ENCODE peak calls at places on chromosomes 7 and 10, in six cellular contexts. X is HCT116, E is H1, J is thyroid gland, H is tibial nerve, D is breast epithelium. L is an unnamed sample.

GRCh38 chr7:44595934-44596635 is 10.3 kb upstream of the OGDH start:
- DNase-seq in X (no peak), E (no peak), J (peak; percentile 90), H (no peak), D (no peak), L (no peak)

GRCh38 chr10:68594405-68594804 is 34.3 kb downstream of the TET1 start:
- DNase-seq in X (peak; percentile 50), E (no peak), J (peak; percentile 13), H (no peak), D (no peak), L (peak; percentile 54)

GRCh38 chr7:46243406-46243805 is 322.3 kb upstream of the IGFBP3 start:
- DNase-seq in X (no peak), E (no peak), J (no peak), H (no peak), D (no peak), L (no peak)

GRCh38 chr10:49158399-49158798 is 24.6 kb upstream of the FAM170B start:
- DNase-seq in X (no peak), E (no peak), J (no peak), H (no peak), D (no peak), L (no peak)

GRCh38 chr10:28678687-28679457 is 1.6 kb downstream of the BAMBI start:
- DNase-seq in X (no peak), E (no peak), J (no peak), H (no peak), D (no peak), L (peak; percentile 23)

GRCh38 chr10:79378647-79379511 is 31.6 kb downstream of the PPIF start:
- DNase-seq in X (no peak), E (no peak), J (no peak), H (no peak), D (peak; percentile 16), L (no peak)

GRCh38 chr7:74464931-74465906 is 11.5 kb downstream of the GTF2IRD1 start:
- DNase-seq in X (no peak), E (no peak), J (peak; percentile 92), H (no peak), D (peak; percentile 59), L (no peak)

GRCh38 chr7:27723086-27723485 is 16.9 kb upstream of the TAX1BP1 start:
- DNase-seq in X (no peak), E (no peak), J (no peak), H (no peak), D (peak; percentile 25), L (peak; percentile 30)

GRCh38 chr7:25619963-25620799 is 391.9 kb upstream of the NPVF start:
- DNase-seq in X (no peak), E (no peak), J (peak; percentile 4), H (peak; percentile 48), D (peak; percentile 21), L (peak; percentile 48)

GRCh38 chr10:96935148-96935547 is 103.0 kb downstream of the LCOR start:
- DNase-seq in X (no peak), E (no peak), J (no peak), H (no peak), D (no peak), L (no peak)

GRCh38 chr10:131743190-131744151 is 157.3 kb upstream of the PPP2R2D start:
- DNase-seq in X (no peak), E (no peak), J (no peak), H (no peak), D (no peak), L (no peak)

GRCh38 chr7:158722574-158723237 is 18.1 kb upstream of the NCAPG2 start:
- DNase-seq in X (no peak), E (no peak), J (no peak), H (no peak), D (no peak), L (no peak)

GRCh38 chr10:13842119-13842518 is 255.4 kb downstream of the PRPF18 start:
- DNase-seq in X (no peak), E (no peak), J (peak; percentile 22), H (no peak), D (no peak), L (no peak)

GRCh38 chr10:79604294-79604693 is 6.4 kb upstream of the SFTPA1 start:
- DNase-seq in X (no peak), E (no peak), J (no peak), H (no peak), D (no peak), L (no peak)

GRCh38 chr7:47435889-47436312 is 146.0 kb downstream of the TNS3 start:
- DNase-seq in X (peak; percentile 70), E (peak; percentile 23), J (peak; percentile 81), H (peak; percentile 65), D (peak; percentile 63), L (peak; percentile 68)

GRCh38 chr7:124101173-124101768 is 68.4 kb upstream of the TMEM229A start:
- DNase-seq in X (peak; percentile 28), E (no peak), J (no peak), H (no peak), D (no peak), L (no peak)

GRCh38 chr7:92841192-92841591 is 4.8 kb upstream of the CDK6 start:
- DNase-seq in X (no peak), E (no peak), J (no peak), H (no peak), D (no peak), L (no peak)

GRCh38 chr10:129530486-129531065 is 63.5 kb downstream of the MGMT start:
- DNase-seq in X (no peak), E (no peak), J (no peak), H (no peak), D (no peak), L (no peak)

GRCh38 chr10:62063795-62064472 is 162.4 kb downstream of the ARID5B start:
- DNase-seq in X (no peak), E (no peak), J (no peak), H (peak; percentile 64), D (peak; percentile 57), L (no peak)

GRCh38 chr7:19919156-19920085 is 146.0 kb upstream of the TMEM196 start:
- DNase-seq in X (no peak), E (no peak), J (no peak), H (no peak), D (no peak), L (no peak)

GRCh38 chr7:46933596-46933995 is 648.3 kb downstream of the TNS3 start:
- DNase-seq in X (no peak), E (no peak), J (no peak), H (no peak), D (no peak), L (no peak)

GRCh38 chr7:48035301-48035966 is at the start of gene C7orf57:
- DNase-seq in X (peak; percentile 26), E (peak; percentile 54), J (peak; percentile 94), H (peak; percentile 77), D (peak; percentile 76), L (peak; percentile 95)

GRCh38 chr7:157432957-157433576 is 96.3 kb downstream of the DNAJB6 start:
- DNase-seq in X (no peak), E (no peak), J (peak; percentile 32), H (peak; percentile 70), D (no peak), L (peak; percentile 30)

GRCh38 chr7:146961617-146962016 is 845.0 kb downstream of the CNTNAP2 start:
- DNase-seq in X (no peak), E (no peak), J (no peak), H (no peak), D (no peak), L (peak; percentile 29)

GRCh38 chr7:23247602-23248335 is 1.2 kb downstream of the GPNMB start:
- DNase-seq in X (no peak), E (no peak), J (no peak), H (peak; percentile 32), D (no peak), L (peak; percentile 67)

GRCh38 chr10:52443419-52444388 is 129.6 kb downstream of the DKK1 start:
- DNase-seq in X (peak; percentile 57), E (no peak), J (no peak), H (no peak), D (no peak), L (no peak)

GRCh38 chr10:34292675-34293074 is 522.4 kb downstream of the PARD3 start:
- DNase-seq in X (no peak), E (no peak), J (no peak), H (no peak), D (no peak), L (no peak)

GRCh38 chr10:19993714-19994343 is 177.6 kb downstream of the PLXDC2 start:
- DNase-seq in X (no peak), E (no peak), J (no peak), H (no peak), D (no peak), L (no peak)

GRCh38 chr7:130912086-130912909 is 178.3 kb upstream of the KLF14 start:
- DNase-seq in X (no peak), E (no peak), J (no peak), H (no peak), D (no peak), L (no peak)

GRCh38 chr7:130917669-130918128 is 183.7 kb upstream of the KLF14 start:
- DNase-seq in X (no peak), E (no peak), J (no peak), H (no peak), D (no peak), L (no peak)

GRCh38 chr7:130913721-130914588 is 179.9 kb upstream of the KLF14 start:
- DNase-seq in X (no peak), E (no peak), J (no peak), H (no peak), D (no peak), L (no peak)

GRCh38 chr7:130912910-130913720 is 179.1 kb upstream of the KLF14 start:
- DNase-seq in X (peak; percentile 91), E (no peak), J (peak; percentile 75), H (peak; percentile 76), D (peak; percentile 70), L (peak; percentile 80)

GRCh38 chr7:130914589-130915294 is 180.7 kb upstream of the KLF14 start:
- DNase-seq in X (no peak), E (no peak), J (no peak), H (no peak), D (no peak), L (no peak)
- TF ChIP-seq POLR2A in X (no peak), E (no peak), J (no peak), H (no peak), D (no peak), L (no peak)

DNA sequence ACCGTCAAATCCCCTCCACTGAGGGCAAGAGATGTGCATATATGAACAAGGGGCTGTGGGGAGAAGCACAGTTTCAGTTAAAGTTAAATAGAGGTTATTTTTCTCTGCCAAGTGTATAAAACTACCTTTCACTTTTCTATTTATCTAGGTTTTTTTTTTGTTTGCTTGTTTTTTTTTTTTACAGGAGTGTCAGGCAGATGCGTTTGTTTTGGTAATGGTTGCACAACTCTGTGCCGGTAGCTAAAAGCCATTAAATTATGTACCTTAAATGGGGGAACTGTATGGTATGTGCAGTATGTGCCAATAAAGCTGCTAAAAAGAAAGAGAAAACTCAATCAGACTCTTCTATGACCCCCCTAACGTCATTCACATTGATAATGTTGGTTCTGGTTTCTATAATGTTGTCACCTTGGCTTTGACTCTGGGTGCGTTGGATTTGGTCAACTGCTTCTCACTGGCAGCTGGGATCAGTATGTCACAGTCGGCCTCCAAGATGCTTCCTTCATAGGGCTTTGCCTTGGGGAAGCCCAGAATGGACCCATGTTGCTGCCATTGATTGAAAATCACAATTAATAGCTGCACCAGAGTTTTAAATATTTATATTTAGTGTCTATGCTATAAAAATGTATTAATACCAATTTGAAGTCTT is 34.2 kb downstream of the GLUD1 start:
- DNase-seq in X (no peak), E (no peak), J (no peak), H (no peak), D (no peak), L (no peak)
- H3K36me3 ChIP-seq in X (peaks cover 43% of the 10 kb centered on the region), E (peaks cover 6% of the 10 kb centered on the region), J (peaks cover 51% of the 10 kb centered on the region), H (peaks cover 95% of the 10 kb centered on the region), D (no peaks in the 10 kb centered on the region), L (peaks cover 100% of the 10 kb centered on the region)

GRCh38 chr10:6170638-6171037 is 32.1 kb upstream of the PFKFB3 start:
- DNase-seq in X (no peak), E (no peak), J (no peak), H (no peak), D (no peak), L (no peak)
- TF ChIP-seq POLR2A in X (no peak), E (no peak), J (no peak), H (no peak), D (no peak), L (no peak)

GRCh38 chr7:34066411-34066810 is 161.1 kb downstream of the BMPER start:
- DNase-seq in X (no peak), E (no peak), J (no peak), H (no peak), D (no peak), L (no peak)
- H3K36me3 ChIP-seq in X (no peaks in the 10 kb centered on the region), E (no peaks in the 10 kb centered on the region), J (no peaks in the 10 kb centered on the region), H (no peaks in the 10 kb centered on the region), D (no peaks in the 10 kb centered on the region), L (no peaks in the 10 kb centered on the region)